ENCODE peak calls at places on chromosome 12, in four cellular contexts. F, M, D and C are unnamed samples.

GRCh38 chr12:130970908-130971233 is 17.2 kb downstream of the ADGRD1 start:
- DNase-seq in M (no peak), D (no peak), F (no peak), C (no peak)

GRCh38 chr12:116365114-116365513 is 87.6 kb upstream of the MED13L start:
- DNase-seq in F (no peak), M (no peak), D (no peak), C (no peak)

GRCh38 chr12:104456417-104456949 is at the start of gene CHST11:
- DNase-seq in D (no peak), F (peak; percentile 93), M (peak; percentile 94), C (peak; percentile 98)

GRCh38 chr12:127293507-127294310 is 973.3 kb upstream of the TMEM132C start:
- DNase-seq in F (peak; percentile 27), D (no peak), M (peak; percentile 66), C (peak; percentile 63)

GRCh38 chr12:69154585-69155363 is 84.6 kb upstream of the CPSF6 start:
- DNase-seq in M (peak; percentile 68), F (peak; percentile 76), D (peak; percentile 30), C (peak; percentile 55)

GRCh38 chr12:104522985-104523719 is 66.4 kb downstream of the CHST11 start:
- DNase-seq in D (no peak), M (no peak), F (no peak), C (no peak)

GRCh38 chr12:109877504-109878246 is 2.7 kb downstream of the GLTP start:
- DNase-seq in F (no peak), M (no peak), D (no peak), C (no peak)

GRCh38 chr12:24039113-24039525 is 89.6 kb upstream of the SOX5 start:
- DNase-seq in F (no peak), D (no peak), M (no peak), C (no peak)

GRCh38 chr12:116276433-116277216 is 868 bp downstream of the MED13L start:
- DNase-seq in M (peak; percentile 35), D (no peak), F (peak; percentile 61), C (peak; percentile 81)

DNA sequence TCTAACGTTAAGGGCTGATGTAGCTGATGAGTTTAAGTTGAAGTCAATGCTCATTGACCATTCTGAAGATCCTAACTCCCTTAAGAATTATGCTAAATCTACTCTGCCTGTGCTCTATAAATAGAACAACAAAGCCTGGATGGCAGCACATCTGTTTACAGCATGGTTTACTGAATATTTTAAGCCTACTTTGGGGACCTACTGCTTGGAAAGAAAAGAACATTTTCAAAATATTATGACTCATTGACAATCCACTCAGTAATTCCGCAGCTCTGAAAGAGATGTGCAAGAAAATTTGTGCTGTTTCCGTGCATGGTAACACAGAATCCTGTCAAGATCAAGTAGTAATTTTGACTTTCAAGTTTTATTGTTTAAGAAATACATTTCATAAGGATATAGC is 35.0 kb upstream of the NAV3 start:
- DNase-seq in M (no peak), F (no peak), D (no peak), C (no peak)
- TF ChIP-seq USF1 in M (no peak), F (no peak), D (no peak), C (no peak)

GRCh38 chr12:56029666-56030293 is 8.9 kb downstream of the IKZF4 start:
- DNase-seq in F (peak; percentile 50), D (no peak), M (peak; percentile 67), C (peak; percentile 76)

GRCh38 chr12:56034586-56035332 is 7.0 kb upstream of the RPS26 start:
- DNase-seq in D (no peak), M (no peak), F (no peak), C (no peak)

GRCh38 chr12:56028511-56029165 is 7.8 kb downstream of the IKZF4 start:
- DNase-seq in M (no peak), D (no peak), F (no peak), C (no peak)

GRCh38 chr12:56032006-56032405 is 9.7 kb upstream of the RPS26 start:
- DNase-seq in M (no peak), F (no peak), D (no peak), C (no peak)

DNA sequence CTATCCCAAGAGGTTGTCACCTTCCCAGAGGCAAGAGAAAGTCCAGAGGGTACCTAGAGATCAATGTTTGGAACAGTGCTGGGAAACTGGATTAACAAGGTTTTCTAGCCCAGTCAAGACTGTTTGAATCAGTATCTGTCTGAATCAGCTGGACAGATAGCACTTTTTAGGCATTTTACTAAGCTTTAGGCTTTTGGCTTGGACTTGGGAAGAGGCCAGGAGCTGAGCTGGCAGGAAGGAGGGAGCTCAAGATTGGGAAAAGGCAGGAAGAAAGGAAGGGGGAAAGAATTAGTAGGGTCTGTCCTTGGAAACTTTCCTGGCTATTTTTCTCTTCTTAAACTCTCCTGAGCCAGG is 8.3 kb downstream of the IKZF4 start:
- DNase-seq in F (no peak), M (no peak), D (no peak), C (no peak)
- TF ChIP-seq USF1 in F (no peak), M (no peak), D (no peak), C (no peak)

GRCh38 chr12:113591480-113591971 is 119.9 kb upstream of the LHX5 start:
- DNase-seq in D (no peak), F (peak; percentile 52), M (peak; percentile 93), C (peak; percentile 72)
- TF ChIP-seq USF1 in D (no peak), F (no peak), M (no peak), C (no peak)

GRCh38 chr12:59115526-59115925 is 195.2 kb upstream of the LRIG3 start:
- DNase-seq in M (no peak), F (no peak), D (no peak), C (no peak)
- TF ChIP-seq USF1 in M (no peak), F (no peak), D (no peak), C (no peak)

GRCh38 chr12:93363854-93364297 is 13.8 kb upstream of the NUDT4 start:
- DNase-seq in M (no peak), F (no peak), D (no peak), C (no peak)
- TF ChIP-seq USF1 in M (no peak), F (no peak), D (no peak), C (no peak)

GRCh38 chr12:3217683-3218079 is 140.5 kb downstream of the TSPAN9 start:
- DNase-seq in M (no peak), F (no peak), D (no peak), C (no peak)

GRCh38 chr12:3216726-3217682 is 139.8 kb downstream of the TSPAN9 start:
- DNase-seq in F (no peak), D (no peak), M (no peak), C (no peak)

GRCh38 chr12:3214508-3215365 is 137.6 kb downstream of the TSPAN9 start:
- DNase-seq in D (no peak), M (peak; percentile 15), F (peak; percentile 54), C (no peak)

GRCh38 chr12:3215410-3215975 is 138.3 kb downstream of the TSPAN9 start:
- DNase-seq in D (no peak), F (no peak), M (no peak), C (no peak)

DNA sequence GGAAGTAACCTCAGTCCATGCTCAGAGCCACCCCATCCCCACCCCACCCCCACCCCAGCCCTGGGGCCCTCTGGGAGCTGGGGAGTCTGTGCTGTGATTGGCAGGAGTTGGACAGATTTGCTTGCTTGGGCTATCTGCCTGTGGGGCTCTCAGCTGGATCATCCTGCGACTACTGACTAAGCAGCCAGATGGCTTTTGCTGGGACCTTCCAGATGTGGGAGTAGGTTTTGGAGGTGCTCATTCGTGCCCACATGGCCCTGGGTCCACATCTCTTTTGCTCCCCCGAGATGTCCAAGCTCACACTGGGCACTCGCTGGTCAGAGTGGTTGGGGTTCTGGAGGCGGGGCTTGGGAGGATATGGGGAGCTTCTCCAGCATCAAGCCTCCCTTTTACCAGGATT is 138.9 kb downstream of the TSPAN9 start:
- DNase-seq in M (no peak), D (no peak), F (no peak), C (no peak)
- TF ChIP-seq USF1 in M (no peak), D (no peak), F (no peak), C (no peak)

GRCh38 chr12:32336261-32336660 is 63.1 kb upstream of the FGD4 start:
- DNase-seq in D (no peak), M (no peak), F (no peak), C (no peak)
- TF ChIP-seq USF1 in D (no peak), M (no peak), F (no peak), C (no peak)

DNA sequence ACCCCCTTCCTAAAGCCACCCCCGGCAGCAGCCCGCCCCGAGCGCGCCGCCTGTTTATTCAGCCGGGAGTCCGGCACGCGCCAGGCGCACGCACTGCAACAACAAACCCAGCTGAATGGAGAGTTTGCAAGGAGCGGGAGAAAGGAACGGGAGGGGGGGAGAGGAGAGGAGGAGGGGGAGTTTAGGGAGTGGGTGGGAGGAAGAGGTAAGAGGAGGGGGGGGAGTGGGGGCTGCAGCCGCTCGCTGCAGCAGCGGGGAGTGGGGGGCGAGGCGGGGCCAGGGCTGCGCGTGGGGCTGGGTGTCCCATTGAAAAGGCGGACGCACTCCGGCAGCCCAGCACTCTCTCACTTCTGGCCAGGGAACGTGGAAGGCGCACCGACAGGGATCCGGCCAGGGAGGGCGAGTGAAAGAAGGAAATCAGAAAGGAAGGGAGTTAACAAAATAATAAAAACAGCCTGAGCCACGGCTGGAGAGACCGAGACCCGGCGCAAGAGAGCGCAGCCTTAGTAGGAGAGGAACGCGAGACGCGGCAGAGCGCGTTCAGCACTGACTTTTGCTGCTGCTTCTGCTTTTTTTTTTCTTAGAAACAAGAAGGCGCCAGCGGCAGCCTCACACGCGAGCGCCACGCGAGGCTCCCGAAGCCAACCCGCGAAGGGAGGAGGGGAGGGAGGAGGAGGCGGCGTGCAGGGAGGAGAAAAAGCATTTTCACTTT is at the start of gene ASCL1:
- DNase-seq in M (no peak), D (no peak), F (peak; percentile 56), C (peak; percentile 83)
- TF ChIP-seq USF1 in M (no peak), D (no peak), F (no peak), C (no peak)

GRCh38 chr12:124754491-124754890 is 109.2 kb downstream of the SCARB1 start:
- DNase-seq in D (no peak), F (no peak), M (no peak), C (no peak)

GRCh38 chr12:124756730-124757129 is 106.9 kb downstream of the SCARB1 start:
- DNase-seq in D (no peak), M (no peak), F (no peak), C (no peak)

GRCh38 chr12:124754949-124755800 is 108.5 kb downstream of the SCARB1 start:
- DNase-seq in F (peak; percentile 52), D (no peak), M (no peak), C (peak; percentile 75)

GRCh38 chr12:124756151-124756550 is 107.5 kb downstream of the SCARB1 start:
- DNase-seq in D (no peak), M (no peak), F (no peak), C (no peak)

GRCh38 chr12:124755801-124756148 is 107.9 kb downstream of the SCARB1 start:
- DNase-seq in D (no peak), M (no peak), F (no peak), C (no peak)
- TF ChIP-seq USF1 in D (no peak), M (no peak), F (no peak), C (no peak)